ENCODE peak calls at places on chromosomes 5 and 9, in seven cellular contexts. One of them, this sample, is unnamed.

GRCh38 chr9:113409481-113409880 is 994 bp downstream of the POLE3 start:
- DNase-seq in non-pigmented ciliary epithelial cell: no peak
- DNase-seq in left colon: no peak
- DNase-seq in activated CD8-positive, alpha-beta memory T cell treated with anti-CD3 and anti-CD28 coated beads for 1 hour: no peak
- DNase-seq in amniotic epithelial cell: no peak
- DNase-seq in T-cell: no peak
- DNase-seq in stimulated activated CD8-positive, alpha-beta memory T cell treated with anti-CD3 and anti-CD28 coated beads, Interleukin-15, amount 100 ng/mL, for 4 hours: no peak
- DNase-seq in this sample: no peak

GRCh38 chr9:121279841-121280388 is 12.0 kb downstream of the GSN start:
- DNase-seq in non-pigmented ciliary epithelial cell: no peak
- DNase-seq in left colon: no peak
- DNase-seq in activated CD8-positive, alpha-beta memory T cell treated with anti-CD3 and anti-CD28 coated beads for 1 hour: no peak
- DNase-seq in amniotic epithelial cell: no peak
- DNase-seq in T-cell: no peak
- DNase-seq in stimulated activated CD8-positive, alpha-beta memory T cell treated with anti-CD3 and anti-CD28 coated beads, Interleukin-15, amount 100 ng/mL, for 4 hours: no peak
- DNase-seq in this sample: no peak

GRCh38 chr5:122880749-122881148 is 35.3 kb downstream of the SNX24 start:
- DNase-seq in non-pigmented ciliary epithelial cell: no peak
- DNase-seq in left colon: no peak
- DNase-seq in activated CD8-positive, alpha-beta memory T cell treated with anti-CD3 and anti-CD28 coated beads for 1 hour: no peak
- DNase-seq in amniotic epithelial cell: peak; percentile 70
- DNase-seq in T-cell: no peak
- DNase-seq in stimulated activated CD8-positive, alpha-beta memory T cell treated with anti-CD3 and anti-CD28 coated beads, Interleukin-15, amount 100 ng/mL, for 4 hours: no peak
- DNase-seq in this sample: no peak

GRCh38 chr9:98318834-98319478 is 63.5 kb upstream of the TBC1D2 start:
- DNase-seq in non-pigmented ciliary epithelial cell: no peak
- DNase-seq in left colon: no peak
- DNase-seq in activated CD8-positive, alpha-beta memory T cell treated with anti-CD3 and anti-CD28 coated beads for 1 hour: no peak
- DNase-seq in amniotic epithelial cell: peak; percentile 77
- DNase-seq in T-cell: no peak
- DNase-seq in stimulated activated CD8-positive, alpha-beta memory T cell treated with anti-CD3 and anti-CD28 coated beads, Interleukin-15, amount 100 ng/mL, for 4 hours: no peak
- DNase-seq in this sample: no peak

GRCh38 chr9:90975666-90976538 is 174.3 kb downstream of the SYK start:
- DNase-seq in non-pigmented ciliary epithelial cell: no peak
- DNase-seq in left colon: no peak
- DNase-seq in activated CD8-positive, alpha-beta memory T cell treated with anti-CD3 and anti-CD28 coated beads for 1 hour: no peak
- DNase-seq in amniotic epithelial cell: peak; percentile 29
- DNase-seq in T-cell: no peak
- DNase-seq in stimulated activated CD8-positive, alpha-beta memory T cell treated with anti-CD3 and anti-CD28 coated beads, Interleukin-15, amount 100 ng/mL, for 4 hours: no peak
- DNase-seq in this sample: no peak

GRCh38 chr9:121394292-121394691 is 24.2 kb upstream of the STOM start:
- DNase-seq in non-pigmented ciliary epithelial cell: no peak
- DNase-seq in left colon: no peak
- DNase-seq in activated CD8-positive, alpha-beta memory T cell treated with anti-CD3 and anti-CD28 coated beads for 1 hour: no peak
- DNase-seq in amniotic epithelial cell: no peak
- DNase-seq in T-cell: no peak
- DNase-seq in stimulated activated CD8-positive, alpha-beta memory T cell treated with anti-CD3 and anti-CD28 coated beads, Interleukin-15, amount 100 ng/mL, for 4 hours: no peak
- DNase-seq in this sample: no peak

GRCh38 chr5:80204808-80205614 is 50.8 kb downstream of the SERINC5 start:
- DNase-seq in non-pigmented ciliary epithelial cell: peak; percentile 40
- DNase-seq in left colon: no peak
- DNase-seq in activated CD8-positive, alpha-beta memory T cell treated with anti-CD3 and anti-CD28 coated beads for 1 hour: no peak
- DNase-seq in amniotic epithelial cell: peak; percentile 97
- DNase-seq in T-cell: no peak
- DNase-seq in stimulated activated CD8-positive, alpha-beta memory T cell treated with anti-CD3 and anti-CD28 coated beads, Interleukin-15, amount 100 ng/mL, for 4 hours: no peak
- DNase-seq in this sample: no peak

GRCh38 chr5:34511063-34511462 is 145.1 kb upstream of the RAI14 start:
- DNase-seq in non-pigmented ciliary epithelial cell: no peak
- DNase-seq in left colon: no peak
- DNase-seq in activated CD8-positive, alpha-beta memory T cell treated with anti-CD3 and anti-CD28 coated beads for 1 hour: no peak
- DNase-seq in amniotic epithelial cell: no peak
- DNase-seq in T-cell: no peak
- DNase-seq in stimulated activated CD8-positive, alpha-beta memory T cell treated with anti-CD3 and anti-CD28 coated beads, Interleukin-15, amount 100 ng/mL, for 4 hours: no peak
- DNase-seq in this sample: no peak

GRCh38 chr5:74490814-74491213 is 149.7 kb downstream of the ENC1 start:
- DNase-seq in non-pigmented ciliary epithelial cell: no peak
- DNase-seq in left colon: no peak
- DNase-seq in activated CD8-positive, alpha-beta memory T cell treated with anti-CD3 and anti-CD28 coated beads for 1 hour: no peak
- DNase-seq in amniotic epithelial cell: no peak
- DNase-seq in T-cell: no peak
- DNase-seq in stimulated activated CD8-positive, alpha-beta memory T cell treated with anti-CD3 and anti-CD28 coated beads, Interleukin-15, amount 100 ng/mL, for 4 hours: no peak
- DNase-seq in this sample: no peak

GRCh38 chr9:6015278-6016157 is at the start of gene RANBP6:
- DNase-seq in non-pigmented ciliary epithelial cell: no peak
- DNase-seq in left colon: peak; percentile 91
- DNase-seq in activated CD8-positive, alpha-beta memory T cell treated with anti-CD3 and anti-CD28 coated beads for 1 hour: peak; percentile 73
- DNase-seq in amniotic epithelial cell: peak; percentile 80
- DNase-seq in T-cell: peak; percentile 89
- DNase-seq in stimulated activated CD8-positive, alpha-beta memory T cell treated with anti-CD3 and anti-CD28 coated beads, Interleukin-15, amount 100 ng/mL, for 4 hours: peak; percentile 79
- DNase-seq in this sample: peak; percentile 91

GRCh38 chr9:101736723-101737122 is 1.7 kb downstream of the GRIN3A start:
- DNase-seq in non-pigmented ciliary epithelial cell: no peak
- DNase-seq in left colon: no peak
- DNase-seq in activated CD8-positive, alpha-beta memory T cell treated with anti-CD3 and anti-CD28 coated beads for 1 hour: no peak
- DNase-seq in amniotic epithelial cell: no peak
- DNase-seq in T-cell: no peak
- DNase-seq in stimulated activated CD8-positive, alpha-beta memory T cell treated with anti-CD3 and anti-CD28 coated beads, Interleukin-15, amount 100 ng/mL, for 4 hours: no peak
- DNase-seq in this sample: no peak

GRCh38 chr9:4422495-4422894 is 67.8 kb upstream of the SLC1A1 start:
- DNase-seq in non-pigmented ciliary epithelial cell: no peak
- DNase-seq in left colon: no peak
- DNase-seq in activated CD8-positive, alpha-beta memory T cell treated with anti-CD3 and anti-CD28 coated beads for 1 hour: no peak
- DNase-seq in amniotic epithelial cell: no peak
- DNase-seq in T-cell: peak; percentile 6
- DNase-seq in stimulated activated CD8-positive, alpha-beta memory T cell treated with anti-CD3 and anti-CD28 coated beads, Interleukin-15, amount 100 ng/mL, for 4 hours: no peak
- DNase-seq in this sample: peak; percentile 1

GRCh38 chr5:55231476-55232193 is 1.8 kb downstream of the CCNO start:
- DNase-seq in non-pigmented ciliary epithelial cell: no peak
- DNase-seq in left colon: peak; percentile 36
- DNase-seq in activated CD8-positive, alpha-beta memory T cell treated with anti-CD3 and anti-CD28 coated beads for 1 hour: no peak
- DNase-seq in amniotic epithelial cell: no peak
- DNase-seq in T-cell: no peak
- DNase-seq in stimulated activated CD8-positive, alpha-beta memory T cell treated with anti-CD3 and anti-CD28 coated beads, Interleukin-15, amount 100 ng/mL, for 4 hours: no peak
- DNase-seq in this sample: peak; percentile 15

GRCh38 chr9:93613174-93613573 is 36.8 kb downstream of the PHF2 start:
- DNase-seq in non-pigmented ciliary epithelial cell: no peak
- DNase-seq in left colon: no peak
- DNase-seq in activated CD8-positive, alpha-beta memory T cell treated with anti-CD3 and anti-CD28 coated beads for 1 hour: no peak
- DNase-seq in amniotic epithelial cell: no peak
- DNase-seq in T-cell: no peak
- DNase-seq in stimulated activated CD8-positive, alpha-beta memory T cell treated with anti-CD3 and anti-CD28 coated beads, Interleukin-15, amount 100 ng/mL, for 4 hours: no peak
- DNase-seq in this sample: no peak

GRCh38 chr5:150073086-150073625 is 13.2 kb downstream of the CSF1R start:
- DNase-seq in non-pigmented ciliary epithelial cell: no peak
- DNase-seq in left colon: no peak
- DNase-seq in activated CD8-positive, alpha-beta memory T cell treated with anti-CD3 and anti-CD28 coated beads for 1 hour: no peak
- DNase-seq in amniotic epithelial cell: no peak
- DNase-seq in T-cell: no peak
- DNase-seq in stimulated activated CD8-positive, alpha-beta memory T cell treated with anti-CD3 and anti-CD28 coated beads, Interleukin-15, amount 100 ng/mL, for 4 hours: no peak
- DNase-seq in this sample: no peak

GRCh38 chr5:84287964-84288363 is 96.7 kb downstream of the EDIL3 start:
- DNase-seq in non-pigmented ciliary epithelial cell: peak; percentile 92
- DNase-seq in left colon: no peak
- DNase-seq in activated CD8-positive, alpha-beta memory T cell treated with anti-CD3 and anti-CD28 coated beads for 1 hour: no peak
- DNase-seq in amniotic epithelial cell: peak; percentile 89
- DNase-seq in T-cell: no peak
- DNase-seq in stimulated activated CD8-positive, alpha-beta memory T cell treated with anti-CD3 and anti-CD28 coated beads, Interleukin-15, amount 100 ng/mL, for 4 hours: no peak
- DNase-seq in this sample: no peak

GRCh38 chr5:76483433-76483832 is 80.3 kb downstream of the IQGAP2 start:
- DNase-seq in non-pigmented ciliary epithelial cell: no peak
- DNase-seq in left colon: no peak
- DNase-seq in activated CD8-positive, alpha-beta memory T cell treated with anti-CD3 and anti-CD28 coated beads for 1 hour: no peak
- DNase-seq in amniotic epithelial cell: no peak
- DNase-seq in T-cell: no peak
- DNase-seq in stimulated activated CD8-positive, alpha-beta memory T cell treated with anti-CD3 and anti-CD28 coated beads, Interleukin-15, amount 100 ng/mL, for 4 hours: no peak
- DNase-seq in this sample: no peak

GRCh38 chr5:149803641-149804468 is 73.7 kb downstream of the PPARGC1B start:
- DNase-seq in non-pigmented ciliary epithelial cell: no peak
- DNase-seq in left colon: no peak
- DNase-seq in activated CD8-positive, alpha-beta memory T cell treated with anti-CD3 and anti-CD28 coated beads for 1 hour: no peak
- DNase-seq in amniotic epithelial cell: peak; percentile 79
- DNase-seq in T-cell: no peak
- DNase-seq in stimulated activated CD8-positive, alpha-beta memory T cell treated with anti-CD3 and anti-CD28 coated beads, Interleukin-15, amount 100 ng/mL, for 4 hours: no peak
- DNase-seq in this sample: no peak

GRCh38 chr5:91271999-91272398 is 111.1 kb downstream of the ARRDC3 start:
- DNase-seq in non-pigmented ciliary epithelial cell: no peak
- DNase-seq in left colon: no peak
- DNase-seq in activated CD8-positive, alpha-beta memory T cell treated with anti-CD3 and anti-CD28 coated beads for 1 hour: no peak
- DNase-seq in amniotic epithelial cell: no peak
- DNase-seq in T-cell: no peak
- DNase-seq in stimulated activated CD8-positive, alpha-beta memory T cell treated with anti-CD3 and anti-CD28 coated beads, Interleukin-15, amount 100 ng/mL, for 4 hours: no peak
- DNase-seq in this sample: no peak

GRCh38 chr9:115373000-115373709 is 255.2 kb upstream of the TNC start:
- DNase-seq in non-pigmented ciliary epithelial cell: peak; percentile 97
- DNase-seq in left colon: no peak
- DNase-seq in activated CD8-positive, alpha-beta memory T cell treated with anti-CD3 and anti-CD28 coated beads for 1 hour: no peak
- DNase-seq in amniotic epithelial cell: peak; percentile 97
- DNase-seq in T-cell: no peak
- DNase-seq in stimulated activated CD8-positive, alpha-beta memory T cell treated with anti-CD3 and anti-CD28 coated beads, Interleukin-15, amount 100 ng/mL, for 4 hours: no peak
- DNase-seq in this sample: no peak

GRCh38 chr5:138179277-138179857 is 455 bp downstream of the KIF20A start:
- DNase-seq in non-pigmented ciliary epithelial cell: no peak
- DNase-seq in left colon: no peak
- DNase-seq in activated CD8-positive, alpha-beta memory T cell treated with anti-CD3 and anti-CD28 coated beads for 1 hour: no peak
- DNase-seq in amniotic epithelial cell: no peak
- DNase-seq in T-cell: no peak
- DNase-seq in stimulated activated CD8-positive, alpha-beta memory T cell treated with anti-CD3 and anti-CD28 coated beads, Interleukin-15, amount 100 ng/mL, for 4 hours: no peak
- DNase-seq in this sample: no peak

GRCh38 chr9:117938086-117938485 is 233.9 kb downstream of the TLR4 start:
- DNase-seq in non-pigmented ciliary epithelial cell: no peak
- DNase-seq in left colon: no peak
- DNase-seq in activated CD8-positive, alpha-beta memory T cell treated with anti-CD3 and anti-CD28 coated beads for 1 hour: no peak
- DNase-seq in amniotic epithelial cell: no peak
- DNase-seq in T-cell: no peak
- DNase-seq in stimulated activated CD8-positive, alpha-beta memory T cell treated with anti-CD3 and anti-CD28 coated beads, Interleukin-15, amount 100 ng/mL, for 4 hours: no peak
- DNase-seq in this sample: no peak

GRCh38 chr5:161311141-161311708 is 235.3 kb downstream of the GABRB2 start:
- DNase-seq in non-pigmented ciliary epithelial cell: no peak
- DNase-seq in left colon: no peak
- DNase-seq in activated CD8-positive, alpha-beta memory T cell treated with anti-CD3 and anti-CD28 coated beads for 1 hour: no peak
- DNase-seq in amniotic epithelial cell: no peak
- DNase-seq in T-cell: no peak
- DNase-seq in stimulated activated CD8-positive, alpha-beta memory T cell treated with anti-CD3 and anti-CD28 coated beads, Interleukin-15, amount 100 ng/mL, for 4 hours: no peak
- DNase-seq in this sample: no peak

GRCh38 chr5:5146530-5147160 is 6.5 kb downstream of the ADAMTS16 start:
- DNase-seq in non-pigmented ciliary epithelial cell: no peak
- DNase-seq in left colon: no peak
- DNase-seq in activated CD8-positive, alpha-beta memory T cell treated with anti-CD3 and anti-CD28 coated beads for 1 hour: no peak
- DNase-seq in amniotic epithelial cell: no peak
- DNase-seq in T-cell: no peak
- DNase-seq in stimulated activated CD8-positive, alpha-beta memory T cell treated with anti-CD3 and anti-CD28 coated beads, Interleukin-15, amount 100 ng/mL, for 4 hours: no peak
- DNase-seq in this sample: no peak

GRCh38 chr5:100800552-100800951 is 102.5 kb downstream of the ST8SIA4 start:
- DNase-seq in non-pigmented ciliary epithelial cell: no peak
- DNase-seq in left colon: no peak
- DNase-seq in activated CD8-positive, alpha-beta memory T cell treated with anti-CD3 and anti-CD28 coated beads for 1 hour: no peak
- DNase-seq in amniotic epithelial cell: no peak
- DNase-seq in T-cell: no peak
- DNase-seq in stimulated activated CD8-positive, alpha-beta memory T cell treated with anti-CD3 and anti-CD28 coated beads, Interleukin-15, amount 100 ng/mL, for 4 hours: no peak
- DNase-seq in this sample: no peak

GRCh38 chr9:69303331-69303730 is 21.7 kb upstream of the ENTREP1 start:
- DNase-seq in non-pigmented ciliary epithelial cell: no peak
- DNase-seq in left colon: no peak
- DNase-seq in activated CD8-positive, alpha-beta memory T cell treated with anti-CD3 and anti-CD28 coated beads for 1 hour: no peak
- DNase-seq in amniotic epithelial cell: no peak
- DNase-seq in T-cell: no peak
- DNase-seq in stimulated activated CD8-positive, alpha-beta memory T cell treated with anti-CD3 and anti-CD28 coated beads, Interleukin-15, amount 100 ng/mL, for 4 hours: no peak
- DNase-seq in this sample: no peak